ENCODE peak calls at places on chromosomes 7 and 10, in eight cellular contexts. A is CD8-positive, alpha-beta T cell; O is Right ventricle myocardium superior; E is lung; L is heart right ventricle; R is upper lobe of left lung; J is OCI-LY7; D is aorta. V is an unnamed sample.

GRCh38 chr7:31940167-31940566 is 130.0 kb downstream of the PDE1C start:
- DNase-seq in O (no peak), J (no peak), R (no peak), A (no peak), D (no peak), E (no peak), L (no peak), V (no peak)

GRCh38 chr10:14327535-14327934 is 3.2 kb downstream of the FRMD4A start:
- DNase-seq in D (no peak), A (no peak), R (no peak), O (no peak), E (no peak), J (no peak), L (no peak), V (no peak)

GRCh38 chr10:74292871-74293427 is 141.9 kb downstream of the ADK start:
- DNase-seq in D (no peak), R (no peak), L (no peak), J (no peak), E (no peak), A (no peak), O (no peak), V (no peak)

GRCh38 chr10:13882112-13882711 is 295.4 kb downstream of the PRPF18 start:
- DNase-seq in D (peak), R (no peak), E (no peak), A (no peak), L (peak), J (no peak), O (peak), V (no peak)

GRCh38 chr7:105519353-105519752 is 2.7 kb downstream of the PUS7 start:
- DNase-seq in O (no peak), A (no peak), E (no peak), R (no peak), J (no peak), L (no peak), D (no peak), V (no peak)

GRCh38 chr10:89217057-89217990 is 10.2 kb upstream of the CH25H start:
- DNase-seq in A (peak), L (peak), J (peak), D (no peak), R (no peak), O (no peak), E (no peak), V (no peak)

GRCh38 chr10:98269435-98269912 is 1.5 kb upstream of the LOXL4 start:
- DNase-seq in D (peak), J (no peak), R (no peak), A (no peak), E (peak), L (peak), O (peak), V (peak)

GRCh38 chr7:108407674-108408073 is 48.6 kb downstream of the NRCAM start:
- DNase-seq in R (no peak), E (no peak), L (no peak), D (no peak), A (no peak), J (no peak), O (no peak), V (no peak)

GRCh38 chr10:70106958-70107791 is 25.4 kb downstream of the AIFM2 start:
- DNase-seq in D (no peak), J (peak), E (no peak), L (no peak), O (no peak), A (no peak), R (no peak), V (no peak)

GRCh38 chr7:98624846-98625420 is 7.8 kb downstream of the NPTX2 start:
- DNase-seq in O (no peak), D (no peak), R (peak), J (no peak), A (no peak), L (no peak), E (no peak), V (no peak)

GRCh38 chr7:20835111-20835750 is 48.5 kb upstream of the SP8 start:
- DNase-seq in O (no peak), E (no peak), R (no peak), D (no peak), A (no peak), L (no peak), J (no peak), V (no peak)

GRCh38 chr10:79904671-79905321 is 44.1 kb downstream of the SFTPD start:
- DNase-seq in J (no peak), R (peak), L (peak), A (peak), E (peak), O (peak), D (peak), V (peak)

GRCh38 chr7:158583810-158584209 is 3.8 kb downstream of the PTPRN2 start:
- DNase-seq in J (no peak), A (no peak), O (no peak), E (no peak), L (no peak), R (no peak), D (no peak), V (no peak)

GRCh38 chr7:41640487-41640886 is 62.4 kb downstream of the INHBA start:
- DNase-seq in J (no peak), L (no peak), R (no peak), E (no peak), A (no peak), D (peak), O (no peak), V (no peak)

GRCh38 chr7:132090444-132090843 is 485.8 kb downstream of the PLXNA4 start:
- DNase-seq in A (no peak), D (no peak), J (no peak), L (no peak), E (no peak), O (no peak), R (no peak), V (no peak)

V was measured in posterior vena cava.